ENCODE peak calls at places on chromosomes 5 and 9, in eight cellular contexts. I is NCI-H1417 treated with DMSO at 0.1 percent for 48 hours; Y is CD8-positive, alpha-beta T cell; T is endothelial cell of umbilical vein; K is adrenal gland; Q is body of pancreas; N is C1 segment of cervical spinal cord; F is GM23248. D is an unnamed sample.
A peak's percentile ranks its signal among the peaks of the same experiment; 100 is the strongest.

GRCh38 chr9:133142657-133143592 is 20.8 kb downstream of the GBGT1 start:
- DNase-seq in I (no peak), Y (peak; percentile 17), T (no peak), K (no peak), Q (no peak), N (no peak), F (no peak), D (peak; percentile 31)

GRCh38 chr5:23419115-23419514 is 88.3 kb upstream of the PRDM9 start:
- DNase-seq in I (peak; percentile 85), Y (no peak), T (no peak), K (no peak), Q (no peak), N (no peak), F (no peak), D (no peak)

GRCh38 chr9:35164711-35165110 is 2.9 kb downstream of the UNC13B start:
- DNase-seq in I (no peak), Y (no peak), T (peak; percentile 86), K (no peak), Q (no peak), N (no peak), F (peak; percentile 29), D (no peak)

GRCh38 chr9:80957806-80958205 is 731.5 kb downstream of the TLE1 start:
- DNase-seq in I (no peak), Y (no peak), T (no peak), K (no peak), Q (no peak), N (no peak), F (no peak), D (no peak)

GRCh38 chr9:82332774-82333152 is 344.2 kb downstream of the SPATA31D1 start:
- DNase-seq in I (peak; percentile 66), Y (no peak), T (no peak), K (no peak), Q (no peak), N (no peak), F (peak; percentile 12), D (no peak)

GRCh38 chr9:5269249-5269715 is 35.2 kb downstream of the RLN2 start:
- DNase-seq in I (no peak), Y (no peak), T (peak; percentile 90), K (no peak), Q (no peak), N (no peak), F (peak; percentile 19), D (no peak)

GRCh38 chr5:133931546-133931945 is 36.9 kb downstream of the C5orf15 start:
- DNase-seq in I (no peak), Y (no peak), T (no peak), K (no peak), Q (no peak), N (no peak), F (no peak), D (no peak)

GRCh38 chr9:79196606-79197005 is 375.2 kb upstream of the TLE4 start:
- DNase-seq in I (no peak), Y (no peak), T (no peak), K (no peak), Q (no peak), N (no peak), F (peak; percentile 67), D (no peak)

GRCh38 chr5:123360910-123361309 is 62.3 kb downstream of the CEP120 start:
- DNase-seq in I (no peak), Y (no peak), T (no peak), K (no peak), Q (no peak), N (no peak), F (no peak), D (no peak)

GRCh38 chr9:109317311-109317978 is 3.4 kb downstream of the EPB41L4B start:
- DNase-seq in I (no peak), Y (no peak), T (no peak), K (no peak), Q (peak; percentile 46), N (no peak), F (no peak), D (no peak)

GRCh38 chr9:84846501-84847323 is 177.2 kb downstream of the NTRK2 start:
- DNase-seq in I (no peak), Y (no peak), T (no peak), K (no peak), Q (no peak), N (no peak), F (no peak), D (no peak)

GRCh38 chr9:73701415-73702057 is 549.9 kb downstream of the ANXA1 start:
- DNase-seq in I (no peak), Y (no peak), T (no peak), K (no peak), Q (no peak), N (no peak), F (no peak), D (no peak)

GRCh38 chr5:1445895-1446601 is 808 bp upstream of the SLC6A3 start:
- DNase-seq in I (no peak), Y (no peak), T (no peak), K (no peak), Q (no peak), N (no peak), F (peak; percentile 36), D (no peak)

GRCh38 chr5:1793966-1794895 is 5.4 kb downstream of the MRPL36 start:
- DNase-seq in I (no peak), Y (no peak), T (no peak), K (no peak), Q (no peak), N (no peak), F (peak; percentile 87), D (no peak)

GRCh38 chr9:23541976-23542375 is 284.1 kb downstream of the ELAVL2 start:
- DNase-seq in I (no peak), Y (no peak), T (no peak), K (no peak), Q (no peak), N (no peak), F (no peak), D (no peak)

GRCh38 chr5:5424736-5425135 is 2.3 kb downstream of the ICE1 start:
- DNase-seq in I (no peak), Y (no peak), T (peak; percentile 21), K (no peak), Q (no peak), N (no peak), F (peak; percentile 19), D (no peak)

GRCh38 chr5:23084815-23085214 is 231.7 kb upstream of the CDH12 start:
- DNase-seq in I (no peak), Y (no peak), T (no peak), K (no peak), Q (no peak), N (no peak), F (no peak), D (no peak)

D was measured in activated T-helper 2 cell treated with anti-CD3 and anti-CD28 coated beads, Interferon-gamma antibody, Interleukin-2, Interleukin-4, amounts not matched to agents 10 μg/mL and 5 μg/mL and 100 μg/mL, durations not matched to agents 14 hours and 24 hours and 36 hours.